ENCODE peak calls at places on chromosomes 2 and 18, in seven cellular contexts. N is iris pigment epithelial cell; I is endodermal cell; K is GF-D8; Z is CD4-positive, alpha-beta T cell; H is left lung; O is globus pallidus. M is an unnamed sample.

GRCh38 chr18:49625021-49625691 is 63.3 kb downstream of the LIPG start:
- DNase-seq in K (no peak), O (no peak), Z (no peak), H (no peak), I (peak; percentile 31), N (peak; percentile 64), M (no peak)

GRCh38 chr2:196233033-196233807 is 61.8 kb upstream of the STK17B start:
- DNase-seq in I (no peak), H (no peak), N (peak; percentile 65), K (peak; percentile 67), O (no peak), Z (no peak), M (peak; percentile 5)

GRCh38 chr2:240465765-240466578 is 30.5 kb downstream of the GPC1 start:
- DNase-seq in K (no peak), I (peak; percentile 34), N (no peak), H (peak; percentile 70), O (no peak), Z (no peak), M (no peak)

GRCh38 chr2:143475131-143475784 is 346.0 kb downstream of the ARHGAP15 start:
- DNase-seq in I (no peak), N (no peak), K (no peak), O (no peak), H (no peak), Z (no peak), M (no peak)

GRCh38 chr2:218878941-218879761 is 1.5 kb upstream of the WNT10A start:
- DNase-seq in H (peak; percentile 41), I (peak; percentile 52), K (no peak), Z (no peak), O (no peak), N (no peak), M (no peak)

GRCh38 chr2:74367789-74368188 is 12.3 kb downstream of the DCTN1 start:
- DNase-seq in O (no peak), Z (no peak), I (no peak), H (no peak), K (no peak), N (no peak), M (no peak)

GRCh38 chr2:147424766-147425165 is 420.1 kb upstream of the ACVR2A start:
- DNase-seq in K (no peak), Z (no peak), I (no peak), O (no peak), H (no peak), N (peak; percentile 10), M (no peak)

GRCh38 chr2:46874236-46874929 is 41.2 kb downstream of the MCFD2 start:
- DNase-seq in H (no peak), Z (no peak), I (no peak), O (no peak), N (peak; percentile 25), K (no peak), M (no peak)

GRCh38 chr2:161048317-161048716 is 111.9 kb upstream of the TANK start:
- DNase-seq in H (no peak), I (no peak), O (no peak), Z (no peak), K (no peak), N (no peak), M (no peak)

GRCh38 chr2:171522057-171522803 is at the start of gene CYBRD1:
- DNase-seq in Z (no peak), I (peak; percentile 88), O (peak; percentile 92), K (peak; percentile 74), N (peak; percentile 90), H (peak; percentile 94), M (peak; percentile 78)

GRCh38 chr2:45983213-45983612 is 314.0 kb upstream of the EPAS1 start:
- DNase-seq in Z (no peak), I (peak; percentile 44), H (no peak), N (no peak), O (no peak), K (no peak), M (no peak)

GRCh38 chr18:39960545-39960944 is 1994.5 kb upstream of the PIK3C3 start:
- DNase-seq in Z (no peak), K (no peak), H (no peak), N (peak; percentile 84), I (no peak), O (no peak), M (no peak)

GRCh38 chr18:28003451-28003850 is 173.5 kb downstream of the CDH2 start:
- DNase-seq in O (peak; percentile 43), H (no peak), K (no peak), Z (no peak), I (no peak), N (peak; percentile 85), M (no peak)

GRCh38 chr2:8412082-8412481 is 269.8 kb upstream of the ID2 start:
- DNase-seq in K (no peak), I (no peak), O (no peak), H (no peak), N (no peak), Z (no peak), M (peak; percentile 88)

GRCh38 chr2:206982360-206982759 is 43.0 kb downstream of the CPO start:
- DNase-seq in H (no peak), N (no peak), K (no peak), I (peak; percentile 45), Z (no peak), O (peak; percentile 52), M (no peak)

GRCh38 chr2:148124271-148124670 is 103.4 kb downstream of the MBD5 start:
- DNase-seq in Z (no peak), I (no peak), N (no peak), H (no peak), K (no peak), O (no peak), M (no peak)

GRCh38 chr18:54089749-54090459 is 134.6 kb downstream of the MBD2 start:
- DNase-seq in H (no peak), I (no peak), K (peak; percentile 11), Z (no peak), N (no peak), O (no peak), M (no peak)

GRCh38 chr2:205024822-205025518 is 479.7 kb downstream of the PARD3B start:
- DNase-seq in Z (no peak), N (peak; percentile 97), H (no peak), K (no peak), I (no peak), O (peak; percentile 73), M (peak; percentile 77)

GRCh38 chr18:23356915-23357421 is 96.1 kb upstream of the RIOK3 start:
- DNase-seq in N (peak; percentile 64), I (no peak), H (no peak), O (no peak), Z (no peak), K (no peak), M (no peak)

GRCh38 chr18:8423051-8423558 is 186.1 kb upstream of the RAB12 start:
- DNase-seq in N (peak; percentile 81), K (no peak), Z (no peak), I (no peak), O (no peak), H (no peak), M (no peak)